ENCODE peak calls at places on chromosomes 7 and 10, in four cellular contexts. R is adrenal gland, E is ovary, N is K562. V is an unnamed sample.

GRCh38 chr7:64558781-64559180 is 4.1 kb downstream of the ZNF680 start:
- DNase-seq in R (no peak), E (no peak), N (no peak), V (no peak)

GRCh38 chr7:80140388-80140787 is 5.8 kb downstream of the GNAI1 start:
- DNase-seq in R (no peak), E (no peak), N (no peak), V (no peak)

GRCh38 chr7:117827861-117828260 is 45.4 kb downstream of the CTTNBP2 start:
- DNase-seq in R (no peak), E (no peak), N (no peak), V (peak; percentile 64)

GRCh38 chr10:99427566-99428150 is 2.8 kb downstream of the GOT1 start:
- DNase-seq in R (peak; percentile 23), E (no peak), N (no peak), V (no peak)

GRCh38 chr7:27459021-27459728 is 203.5 kb downstream of the HIBADH start:
- DNase-seq in R (peak; percentile 30), E (no peak), N (no peak), V (no peak)

GRCh38 chr10:102341038-102341688 is 54.3 kb upstream of the NFKB2 start:
- DNase-seq in R (no peak), E (no peak), N (no peak), V (no peak)

GRCh38 chr10:87524296-87524695 is 19.6 kb downstream of the MINPP1 start:
- DNase-seq in R (no peak), E (no peak), N (no peak), V (no peak)

GRCh38 chr10:48227213-48227612 is 47.3 kb downstream of the FRMPD2 start:
- DNase-seq in R (no peak), E (no peak), N (no peak), V (no peak)

GRCh38 chr10:99976886-99977391 is 32.8 kb downstream of the DNMBP start:
- DNase-seq in R (peak; percentile 29), E (no peak), N (no peak), V (no peak)

GRCh38 chr10:110643670-110644597 is at the start of gene RBM20:
- DNase-seq in R (peak; percentile 18), E (no peak), N (peak; percentile 76), V (peak; percentile 53)

GRCh38 chr10:99431190-99431549 is 746 bp upstream of the GOT1 start:
- DNase-seq in R (peak; percentile 88), E (peak; percentile 73), N (peak; percentile 23), V (peak; percentile 87)

GRCh38 chr7:103905997-103906396 is 83.5 kb downstream of the RELN start:
- DNase-seq in R (no peak), E (no peak), N (no peak), V (no peak)

GRCh38 chr7:2030475-2031456 is 202.0 kb downstream of the MAD1L1 start:
- DNase-seq in R (no peak), E (no peak), N (no peak), V (no peak)

GRCh38 chr7:4665661-4666060 is 16.4 kb upstream of the FOXK1 start:
- DNase-seq in R (no peak), E (no peak), N (no peak), V (no peak)

GRCh38 chr10:120789804-120790203 is 61.4 kb upstream of the WDR11 start:
- DNase-seq in R (no peak), E (no peak), N (no peak), V (no peak)

GRCh38 chr7:19519443-19519977 is 189.3 kb downstream of the POLR1F start:
- DNase-seq in R (no peak), E (no peak), N (no peak), V (no peak)

GRCh38 chr7:934469-935320 is 19.8 kb downstream of the ADAP1 start:
- DNase-seq in R (no peak), E (no peak), N (peak; percentile 47), V (no peak)

GRCh38 chr10:100970076-100970913 is 991 bp downstream of the SEMA4G start:
- DNase-seq in R (no peak), E (peak; percentile 47), N (peak; percentile 76), V (peak; percentile 35)

GRCh38 chr7:99409192-99409572 is 413 bp downstream of the BUD31 start:
- DNase-seq in R (peak; percentile 38), E (no peak), N (no peak), V (no peak)

GRCh38 chr10:126933116-126933515 is 27.9 kb downstream of the DOCK1 start:
- DNase-seq in R (no peak), E (no peak), N (no peak), V (no peak)

GRCh38 chr10:126932516-126932915 is 27.3 kb downstream of the DOCK1 start:
- DNase-seq in R (no peak), E (no peak), N (no peak), V (no peak)

GRCh38 chr10:126929391-126929790 is 24.2 kb downstream of the DOCK1 start:
- DNase-seq in R (no peak), E (no peak), N (no peak), V (no peak)

GRCh38 chr10:126930506-126931458 is 25.6 kb downstream of the DOCK1 start:
- DNase-seq in R (no peak), E (no peak), N (no peak), V (peak; percentile 29)

GRCh38 chr10:126931548-126931947 is 26.3 kb downstream of the DOCK1 start:
- DNase-seq in R (peak; percentile 32), E (no peak), N (no peak), V (no peak)
- H3K4me3 ChIP-seq in R (peak overlapping the region; percentile 29), E (no peak overlapping the region), N (no peak overlapping the region), V (no peak overlapping the region)

DNA sequence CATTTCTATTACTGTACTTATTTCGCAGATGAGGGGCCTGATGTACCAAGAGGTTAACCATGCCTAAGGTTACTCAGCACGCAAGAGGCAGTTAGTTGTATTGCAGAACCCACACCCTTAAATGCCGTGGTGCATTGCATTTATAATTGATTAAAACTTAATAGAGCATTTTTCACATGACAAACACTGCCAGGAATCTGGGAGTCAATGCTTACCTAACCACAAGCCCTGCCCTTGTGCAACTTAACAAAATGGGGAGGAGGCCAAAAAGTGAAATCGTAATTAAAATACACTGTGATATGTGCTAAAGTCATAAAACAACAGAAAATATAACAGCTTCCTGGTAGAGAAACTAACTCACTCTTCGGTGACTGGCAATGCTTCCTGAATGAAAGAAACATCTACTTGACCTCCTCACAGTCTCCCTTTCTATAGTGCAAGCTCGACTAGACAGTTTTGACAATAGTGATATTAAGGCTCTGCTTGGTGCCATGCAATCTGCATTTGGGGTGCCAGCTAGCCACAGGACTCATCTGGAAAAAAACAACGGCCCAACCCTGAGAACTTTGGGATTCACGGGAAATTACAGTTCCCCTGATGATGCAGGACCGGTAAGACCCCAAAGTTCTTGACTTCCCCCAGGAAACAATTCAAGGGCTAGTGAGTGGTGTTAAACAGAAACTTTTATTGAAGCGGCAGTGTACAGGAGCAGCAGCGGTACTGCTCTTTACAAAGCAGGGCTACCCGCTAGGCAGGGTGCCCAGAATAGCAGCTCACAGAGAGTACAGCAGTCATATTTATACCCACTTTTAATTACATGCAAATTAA is 612.4 kb downstream of the TNS3 start:
- DNase-seq in R (no peak), E (no peak), N (no peak), V (no peak)
- TF ChIP-seq POLR2A in R (no peak), E (no peak), N (no peak), V (no peak)

DNA sequence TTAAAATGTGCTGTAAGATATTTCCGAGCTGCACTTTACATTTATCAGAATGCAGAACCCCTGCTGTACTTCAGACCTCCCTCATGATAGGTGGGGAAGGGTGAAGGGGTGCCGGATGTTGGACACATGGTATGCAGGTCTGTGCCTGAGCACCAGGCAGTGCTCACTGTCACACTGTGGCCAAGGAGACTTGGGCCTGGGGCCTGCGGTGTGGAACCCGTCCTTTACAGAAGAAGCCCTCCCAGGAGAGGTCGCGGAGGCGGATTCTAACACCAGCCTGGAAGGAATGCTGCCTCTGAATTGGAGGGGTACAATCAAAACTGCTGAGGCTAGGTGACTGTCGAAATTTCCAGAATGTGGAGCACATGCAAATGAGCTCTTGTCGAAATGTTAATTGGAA is 34.5 kb downstream of the DNAJB6 start:
- DNase-seq in R (no peak), E (no peak), N (no peak), V (no peak)
- H3K36me3 ChIP-seq in R (peaks cover 46% of the 10 kb centered on the region), E (no peaks in the 10 kb centered on the region), N (peaks cover 100% of the 10 kb centered on the region), V (peaks cover 54% of the 10 kb centered on the region)

GRCh38 chr10:80471715-80472233 is 17.7 kb downstream of the TSPAN14 start:
- DNase-seq in R (no peak), E (no peak), N (no peak), V (no peak)

GRCh38 chr10:80471009-80471408 is 16.9 kb downstream of the TSPAN14 start:
- DNase-seq in R (no peak), E (no peak), N (no peak), V (no peak)

GRCh38 chr10:80473096-80473657 is 19.1 kb downstream of the TSPAN14 start:
- DNase-seq in R (no peak), E (no peak), N (no peak), V (no peak)

GRCh38 chr10:80473692-80474596 is 19.8 kb downstream of the TSPAN14 start:
- DNase-seq in R (no peak), E (no peak), N (no peak), V (no peak)

GRCh38 chr10:80472234-80473095 is 18.4 kb downstream of the TSPAN14 start:
- DNase-seq in R (no peak), E (no peak), N (no peak), V (no peak)
- H3K4me3 ChIP-seq in R (no peak overlapping the region), E (no peak overlapping the region), N (no peak overlapping the region), V (no peak overlapping the region)

GRCh38 chr10:581776-582330 is 107.6 kb downstream of the DIP2C start:
- DNase-seq in R (no peak), E (no peak), N (no peak), V (no peak)
- TF ChIP-seq POLR2A in R (no peak), E (no peak), N (no peak), V (no peak)

DNA sequence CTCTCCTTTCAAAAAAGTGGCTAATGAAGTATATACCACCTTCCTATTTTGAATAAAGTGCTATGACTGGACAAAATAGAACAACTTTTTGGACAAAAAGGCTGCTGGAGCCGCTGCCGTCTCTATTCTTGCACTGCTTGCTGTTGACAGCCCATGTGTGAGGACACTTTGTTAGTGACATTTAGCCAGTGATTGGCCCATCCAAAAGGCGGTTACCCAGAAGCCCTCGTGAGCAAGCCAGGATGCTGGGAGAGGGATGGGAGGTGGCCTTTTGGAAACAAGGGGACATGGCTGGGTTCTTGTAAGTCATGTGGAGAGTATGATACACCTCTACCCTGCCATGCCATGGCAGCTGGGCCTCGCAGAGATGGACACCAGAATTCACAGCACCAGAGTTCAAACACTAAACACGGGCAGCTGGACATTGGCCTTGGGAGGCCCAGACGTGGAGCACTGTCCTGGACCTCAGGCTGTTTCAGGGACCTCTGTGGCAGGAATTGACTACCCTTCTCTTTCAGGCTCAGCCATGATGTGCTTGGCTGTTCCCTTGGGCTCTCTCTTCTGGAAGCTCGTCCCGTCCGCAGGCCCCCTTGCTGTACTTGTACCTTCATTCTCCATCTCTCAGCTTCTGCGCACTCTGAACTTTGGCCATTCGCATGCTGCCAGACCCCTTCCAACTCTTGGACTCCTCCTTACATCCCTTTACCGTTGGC is 118.3 kb downstream of the TCF7L2 start:
- DNase-seq in R (no peak), E (no peak), N (no peak), V (no peak)
- H3K36me3 ChIP-seq in R (no peaks in the 10 kb centered on the region), E (no peaks in the 10 kb centered on the region), N (no peaks in the 10 kb centered on the region), V (no peaks in the 10 kb centered on the region)

DNA sequence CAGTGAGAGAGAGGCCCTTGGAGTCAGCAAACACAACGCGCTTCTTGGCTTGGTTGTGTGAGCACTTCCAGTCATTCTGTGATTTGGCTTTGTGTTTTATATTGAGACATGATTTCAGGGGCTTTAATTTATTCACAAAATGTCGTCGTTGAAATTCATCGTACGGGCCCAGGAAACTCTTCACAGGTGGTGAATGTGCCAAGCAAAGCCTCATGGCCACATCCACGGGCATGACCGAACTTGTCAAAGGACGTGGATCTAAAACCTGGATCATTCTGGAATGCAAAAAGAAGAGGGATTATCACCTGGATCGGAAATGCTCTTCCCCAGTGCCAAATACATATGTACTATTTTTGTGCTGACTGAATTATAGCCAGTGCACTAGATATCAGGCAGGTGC is 2.3 kb downstream of the PPP1R3C start:
- DNase-seq in R (no peak), E (no peak), N (no peak), V (no peak)
- H3K4me3 ChIP-seq in R (peak overlapping the region; percentile 78), E (no peak overlapping the region), N (peak overlapping the region; percentile 27), V (no peak overlapping the region)

V was measured in thyroid gland.